ENCODE peak calls at places on chromosomes 11 and 22, in eight cellular contexts. T is gastrocnemius medialis, Z is neural progenitor cell, M is GM06990, J is fibroblast of lung, E is lower lobe of right lung, P is hepatocyte, C is body of pancreas. I is an unnamed sample.

GRCh38 chr11:96864998-96865397 is 475.2 kb downstream of the JRKL start:
- DNase-seq in T (no peak), Z (no peak), M (no peak), J (no peak), E (no peak), P (no peak), C (no peak), I (no peak)

GRCh38 chr11:118947999-118948398 is 8.1 kb upstream of the UPK2 start:
- DNase-seq in T (no peak), Z (no peak), M (no peak), J (no peak), E (no peak), P (no peak), C (no peak), I (no peak)

GRCh38 chr22:27431896-27432295 is 369.7 kb downstream of the MN1 start:
- DNase-seq in T (no peak), Z (no peak), M (no peak), J (no peak), E (no peak), P (no peak), C (no peak), I (no peak)

GRCh38 chr22:35627267-35628041 is 10.3 kb upstream of the MB start:
- DNase-seq in T (no peak), Z (peak; percentile 81), M (peak; percentile 64), J (peak; percentile 92), E (peak; percentile 88), P (peak; percentile 92), C (peak; percentile 87), I (peak; percentile 80)

GRCh38 chr22:49330421-49331222 is 497.1 kb downstream of the BRD1 start:
- DNase-seq in T (no peak), Z (no peak), M (no peak), J (no peak), E (peak; percentile 28), P (no peak), C (no peak), I (no peak)

GRCh38 chr11:34564807-34565241 is 51.2 kb upstream of the ELF5 start:
- DNase-seq in T (no peak), Z (no peak), M (no peak), J (no peak), E (no peak), P (no peak), C (no peak), I (peak; percentile 18)

GRCh38 chr22:27937453-27937852 is 18.4 kb upstream of the PITPNB start:
- DNase-seq in T (no peak), Z (no peak), M (no peak), J (no peak), E (no peak), P (no peak), C (no peak), I (no peak)

GRCh38 chr22:50153056-50153755 is 17.3 kb upstream of the PANX2 start:
- DNase-seq in T (no peak), Z (no peak), M (no peak), J (no peak), E (no peak), P (no peak), C (no peak), I (no peak)

GRCh38 chr11:30567644-30568043 is 18.5 kb downstream of the MPPED2 start:
- DNase-seq in T (no peak), Z (no peak), M (no peak), J (no peak), E (no peak), P (no peak), C (no peak), I (no peak)

GRCh38 chr22:37019309-37020191 is at the start of the genes MPST and TST:
- DNase-seq in T (peak; percentile 73), Z (peak; percentile 93), M (peak; percentile 77), J (peak; percentile 62), E (peak; percentile 89), P (peak; percentile 89), C (peak; percentile 88), I (peak; percentile 85)

GRCh38 chr11:133163463-133164419 is 368.6 kb downstream of the OPCML start:
- DNase-seq in T (no peak), Z (peak; percentile 62), M (no peak), J (peak; percentile 45), E (no peak), P (peak; percentile 71), C (peak; percentile 20), I (peak; percentile 38)

GRCh38 chr11:102722804-102723203 is 1.9 kb downstream of the MMP8 start:
- DNase-seq in T (no peak), Z (no peak), M (no peak), J (no peak), E (no peak), P (no peak), C (no peak), I (no peak)

DNA sequence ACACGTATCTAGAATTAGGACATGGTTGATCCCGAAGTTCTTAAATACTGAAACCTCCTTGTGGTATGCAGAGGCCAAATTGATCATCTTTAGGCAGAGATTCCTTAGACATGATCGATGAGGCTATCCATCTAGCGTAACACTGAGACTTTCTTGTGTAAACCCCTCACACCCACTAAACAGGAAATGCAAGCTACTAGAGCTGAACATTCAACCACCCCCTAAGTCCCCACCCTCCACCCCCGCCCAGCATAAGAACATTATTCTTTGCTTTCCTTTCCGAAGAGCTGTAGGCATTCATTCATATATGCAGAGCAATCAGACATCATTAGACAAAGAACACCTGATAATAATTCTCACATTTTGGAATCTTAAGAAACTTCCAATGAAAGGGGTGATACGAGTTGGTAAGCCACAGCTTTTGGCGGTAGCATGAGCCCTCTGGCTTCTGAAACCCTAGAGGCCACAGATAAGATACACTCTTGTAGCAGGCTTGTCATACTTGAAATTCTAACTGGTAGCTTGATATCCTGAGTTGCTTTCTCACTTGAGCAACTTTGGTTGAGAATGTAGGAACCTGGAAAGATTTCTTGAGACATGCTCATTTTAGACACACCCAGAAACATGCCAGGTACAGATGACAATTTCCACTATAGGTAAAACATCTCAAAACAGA is 42.2 kb downstream of the FLI1 start:
- DNase-seq in T (no peak), Z (no peak), M (no peak), J (no peak), E (no peak), P (no peak), C (no peak), I (no peak)
- H3K4me3 ChIP-seq in T (no peak overlapping the region), Z (no peak overlapping the region), M (no peak overlapping the region), J (no peak overlapping the region), E (no peak overlapping the region), P (no peak overlapping the region), C (no peak overlapping the region), I (no peak overlapping the region)

DNA sequence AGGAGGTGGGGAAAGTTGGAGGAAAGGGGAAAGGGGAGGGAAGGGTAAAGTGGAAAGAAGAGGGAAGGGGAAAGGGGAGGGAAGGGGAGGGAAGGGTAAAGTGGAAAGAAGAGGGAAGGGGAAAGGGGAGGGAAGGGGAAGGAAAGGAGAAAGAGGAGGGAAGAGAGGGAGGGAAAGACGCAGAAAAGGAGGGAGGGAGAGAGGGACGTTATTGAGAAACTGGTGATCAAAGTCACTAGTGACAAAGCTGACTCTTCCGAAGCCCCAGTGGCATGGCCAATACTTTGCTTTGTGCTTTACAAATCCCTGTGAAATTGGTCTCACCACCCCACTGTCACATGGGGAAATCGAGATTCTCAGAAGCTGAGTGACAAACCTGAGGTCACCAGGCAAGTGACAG is 35.1 kb downstream of the CELSR1 start:
- DNase-seq in T (no peak), Z (no peak), M (no peak), J (no peak), E (no peak), P (no peak), C (no peak), I (no peak)
- TF ChIP-seq CTCF in T (no peak), Z (no peak), M (no peak), J (no peak), E (no peak), P (no peak), C (no peak), I (no peak)

GRCh38 chr11:126522152-126522551 is 166.7 kb downstream of the ST3GAL4 start:
- DNase-seq in T (no peak), Z (no peak), M (no peak), J (no peak), E (no peak), P (no peak), C (no peak), I (no peak)

GRCh38 chr11:126518130-126518995 is 162.9 kb downstream of the ST3GAL4 start:
- DNase-seq in T (no peak), Z (no peak), M (no peak), J (no peak), E (no peak), P (no peak), C (no peak), I (no peak)

GRCh38 chr11:126521196-126521595 is 165.7 kb downstream of the ST3GAL4 start:
- DNase-seq in T (no peak), Z (no peak), M (no peak), J (no peak), E (no peak), P (no peak), C (no peak), I (no peak)

GRCh38 chr11:126518996-126519351 is 163.5 kb downstream of the ST3GAL4 start:
- DNase-seq in T (no peak), Z (no peak), M (no peak), J (no peak), E (no peak), P (no peak), C (no peak), I (no peak)

DNA sequence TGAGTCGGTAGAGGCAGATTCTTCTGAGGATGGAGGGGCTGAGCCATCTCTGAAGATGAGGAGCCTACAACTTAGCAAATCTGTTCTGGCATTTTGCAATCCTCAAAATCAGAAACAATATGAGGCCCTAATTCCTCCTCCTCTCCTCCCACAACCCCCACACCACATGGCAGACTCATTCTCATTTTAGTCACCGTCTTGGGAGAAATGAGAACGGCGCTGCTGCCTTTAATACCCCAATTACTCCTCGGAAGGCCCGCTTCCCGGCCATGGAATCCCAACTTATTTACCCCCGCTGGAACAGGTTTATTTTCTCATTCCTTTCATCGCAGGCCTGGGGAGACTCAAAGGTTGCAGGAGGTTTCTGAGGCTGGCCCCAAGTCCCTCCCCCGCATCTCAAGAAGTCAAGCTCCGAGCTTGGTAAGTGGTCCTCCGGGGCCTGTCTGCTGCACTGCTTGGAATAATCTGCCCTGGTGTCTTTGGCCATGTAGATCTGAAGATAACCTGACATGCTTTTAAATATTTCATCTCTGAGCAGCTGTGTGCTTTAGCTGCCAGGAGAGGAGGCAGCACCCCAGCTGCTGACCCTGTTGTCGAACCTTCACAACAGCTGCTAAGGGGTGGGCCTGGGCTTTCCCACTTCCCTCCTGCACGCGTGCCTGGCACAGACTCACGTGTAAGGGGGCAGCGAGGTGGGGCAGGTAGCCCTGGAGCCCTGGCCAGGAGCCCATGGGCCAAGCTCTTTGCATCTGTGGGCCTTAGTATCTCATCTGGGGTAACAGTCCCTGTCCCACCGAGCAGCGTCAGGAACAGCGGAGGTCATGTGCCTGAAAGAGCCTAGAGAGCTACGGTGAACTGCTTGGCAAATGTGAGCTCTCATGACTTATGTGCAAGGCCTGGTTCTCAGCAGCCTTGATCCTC is 164.4 kb downstream of the ST3GAL4 start:
- DNase-seq in T (no peak), Z (no peak), M (no peak), J (no peak), E (no peak), P (no peak), C (no peak), I (no peak)
- H3K27me3 ChIP-seq in T (no peaks in the 10 kb centered on the region), Z (no peaks in the 10 kb centered on the region), M (no peaks in the 10 kb centered on the region), J (no peaks in the 10 kb centered on the region), E (no peaks in the 10 kb centered on the region), P (peaks cover 12% of the 10 kb centered on the region), C (no peaks in the 10 kb centered on the region), I (no peaks in the 10 kb centered on the region)

GRCh38 chr11:83617671-83618070 is 331.5 kb upstream of the CCDC90B start:
- DNase-seq in T (no peak), Z (no peak), M (no peak), J (no peak), E (no peak), P (no peak), C (no peak), I (no peak)
- H3K4me3 ChIP-seq in T (no peak overlapping the region), Z (no peak overlapping the region), M (no peak overlapping the region), J (no peak overlapping the region), E (no peak overlapping the region), P (no peak overlapping the region), C (no peak overlapping the region), I (no peak overlapping the region)

I was measured in WERI-Rb-1.